ENCODE peak calls at places on chromosome 21, in nine cellular contexts. One of them, this sample, is unnamed.

GRCh38 chr21:34613679-34614442 is 1.1 kb downstream of the RCAN1 start:
- DNase-seq in heart left ventricle: no peak
- DNase-seq in stimulated activated CD4-positive, alpha-beta T cell treated with anti-CD3 and anti-CD28 coated beads, TNF-alpha, amount 100 ng/mL, for 24 hours: no peak
- DNase-seq in coronary artery: no peak
- DNase-seq in fibroblast of lung: peak; percentile 25
- DNase-seq in 8988T: no peak
- DNase-seq in GM12864: no peak
- DNase-seq in neural crest cell: no peak
- DNase-seq in SJCRH30: no peak
- DNase-seq in this sample: peak; percentile 15

GRCh38 chr21:26194811-26195251 is 24.3 kb upstream of the APP start:
- DNase-seq in neural crest cell: no peak
- DNase-seq in heart left ventricle: no peak
- DNase-seq in coronary artery: no peak
- DNase-seq in 8988T: no peak
- DNase-seq in stimulated activated CD4-positive, alpha-beta T cell treated with anti-CD3 and anti-CD28 coated beads, TNF-alpha, amount 100 ng/mL, for 24 hours: no peak
- DNase-seq in SJCRH30: no peak
- DNase-seq in fibroblast of lung: no peak
- DNase-seq in GM12864: no peak
- DNase-seq in this sample: peak; percentile 9

GRCh38 chr21:44497641-44498243 is 42.3 kb downstream of the KRTAP10-1 start:
- DNase-seq in stimulated activated CD4-positive, alpha-beta T cell treated with anti-CD3 and anti-CD28 coated beads, TNF-alpha, amount 100 ng/mL, for 24 hours: no peak
- DNase-seq in SJCRH30: no peak
- DNase-seq in coronary artery: no peak
- DNase-seq in GM12864: no peak
- DNase-seq in fibroblast of lung: no peak
- DNase-seq in heart left ventricle: no peak
- DNase-seq in 8988T: no peak
- DNase-seq in neural crest cell: no peak
- DNase-seq in this sample: peak; percentile 22

GRCh38 chr21:25582888-25583287 is 24.4 kb downstream of the MRPL39 start:
- DNase-seq in neural crest cell: no peak
- DNase-seq in stimulated activated CD4-positive, alpha-beta T cell treated with anti-CD3 and anti-CD28 coated beads, TNF-alpha, amount 100 ng/mL, for 24 hours: no peak
- DNase-seq in fibroblast of lung: no peak
- DNase-seq in coronary artery: no peak
- DNase-seq in 8988T: no peak
- DNase-seq in heart left ventricle: no peak
- DNase-seq in SJCRH30: peak; percentile 26
- DNase-seq in GM12864: no peak
- DNase-seq in this sample: no peak

GRCh38 chr21:46549650-46550049 is 55.2 kb downstream of the S100B start:
- DNase-seq in SJCRH30: no peak
- DNase-seq in neural crest cell: no peak
- DNase-seq in GM12864: no peak
- DNase-seq in coronary artery: no peak
- DNase-seq in fibroblast of lung: no peak
- DNase-seq in 8988T: no peak
- DNase-seq in heart left ventricle: no peak
- DNase-seq in stimulated activated CD4-positive, alpha-beta T cell treated with anti-CD3 and anti-CD28 coated beads, TNF-alpha, amount 100 ng/mL, for 24 hours: no peak
- DNase-seq in this sample: no peak

GRCh38 chr21:34345892-34346291 is 17.9 kb upstream of the KCNE2 start:
- DNase-seq in heart left ventricle: no peak
- DNase-seq in coronary artery: peak; percentile 75
- DNase-seq in 8988T: no peak
- DNase-seq in GM12864: no peak
- DNase-seq in neural crest cell: no peak
- DNase-seq in stimulated activated CD4-positive, alpha-beta T cell treated with anti-CD3 and anti-CD28 coated beads, TNF-alpha, amount 100 ng/mL, for 24 hours: no peak
- DNase-seq in fibroblast of lung: no peak
- DNase-seq in SJCRH30: no peak
- DNase-seq in this sample: no peak

GRCh38 chr21:34795152-34796141 is 126.7 kb downstream of the CLIC6 start:
- DNase-seq in fibroblast of lung: peak; percentile 83
- DNase-seq in GM12864: no peak
- DNase-seq in 8988T: no peak
- DNase-seq in SJCRH30: no peak
- DNase-seq in stimulated activated CD4-positive, alpha-beta T cell treated with anti-CD3 and anti-CD28 coated beads, TNF-alpha, amount 100 ng/mL, for 24 hours: no peak
- DNase-seq in heart left ventricle: no peak
- DNase-seq in neural crest cell: no peak
- DNase-seq in coronary artery: no peak
- DNase-seq in this sample: peak; percentile 82

GRCh38 chr21:45312296-45312695 is 24.6 kb upstream of the POFUT2 start:
- DNase-seq in SJCRH30: no peak
- DNase-seq in fibroblast of lung: no peak
- DNase-seq in stimulated activated CD4-positive, alpha-beta T cell treated with anti-CD3 and anti-CD28 coated beads, TNF-alpha, amount 100 ng/mL, for 24 hours: no peak
- DNase-seq in heart left ventricle: no peak
- DNase-seq in neural crest cell: no peak
- DNase-seq in GM12864: no peak
- DNase-seq in 8988T: no peak
- DNase-seq in coronary artery: no peak
- DNase-seq in this sample: no peak

GRCh38 chr21:42317341-42317741 is 2.1 kb upstream of the TFF3 start:
- DNase-seq in 8988T: no peak
- DNase-seq in heart left ventricle: no peak
- DNase-seq in coronary artery: peak; percentile 33
- DNase-seq in neural crest cell: no peak
- DNase-seq in SJCRH30: no peak
- DNase-seq in stimulated activated CD4-positive, alpha-beta T cell treated with anti-CD3 and anti-CD28 coated beads, TNF-alpha, amount 100 ng/mL, for 24 hours: no peak
- DNase-seq in GM12864: no peak
- DNase-seq in fibroblast of lung: no peak
- DNase-seq in this sample: no peak

GRCh38 chr21:37746849-37747248 is 169.4 kb downstream of the KCNJ6 start:
- DNase-seq in GM12864: no peak
- DNase-seq in stimulated activated CD4-positive, alpha-beta T cell treated with anti-CD3 and anti-CD28 coated beads, TNF-alpha, amount 100 ng/mL, for 24 hours: no peak
- DNase-seq in fibroblast of lung: no peak
- DNase-seq in heart left ventricle: no peak
- DNase-seq in SJCRH30: no peak
- DNase-seq in neural crest cell: no peak
- DNase-seq in 8988T: no peak
- DNase-seq in coronary artery: no peak
- DNase-seq in this sample: no peak

GRCh38 chr21:43188181-43188580 is 19.4 kb downstream of the CRYAA start:
- DNase-seq in 8988T: no peak
- DNase-seq in fibroblast of lung: no peak
- DNase-seq in GM12864: no peak
- DNase-seq in heart left ventricle: peak; percentile 4
- DNase-seq in stimulated activated CD4-positive, alpha-beta T cell treated with anti-CD3 and anti-CD28 coated beads, TNF-alpha, amount 100 ng/mL, for 24 hours: no peak
- DNase-seq in neural crest cell: no peak
- DNase-seq in SJCRH30: no peak
- DNase-seq in coronary artery: no peak
- DNase-seq in this sample: no peak

GRCh38 chr21:41954654-41955499 is 1.1 kb upstream of the C2CD2 start:
- DNase-seq in fibroblast of lung: no peak
- DNase-seq in GM12864: no peak
- DNase-seq in 8988T: no peak
- DNase-seq in coronary artery: no peak
- DNase-seq in SJCRH30: no peak
- DNase-seq in neural crest cell: no peak
- DNase-seq in heart left ventricle: no peak
- DNase-seq in stimulated activated CD4-positive, alpha-beta T cell treated with anti-CD3 and anti-CD28 coated beads, TNF-alpha, amount 100 ng/mL, for 24 hours: no peak
- DNase-seq in this sample: no peak

GRCh38 chr21:16211339-16212303 is 481.8 kb downstream of the USP25 start:
- DNase-seq in fibroblast of lung: peak; percentile 63
- DNase-seq in neural crest cell: no peak
- DNase-seq in SJCRH30: peak; percentile 15
- DNase-seq in stimulated activated CD4-positive, alpha-beta T cell treated with anti-CD3 and anti-CD28 coated beads, TNF-alpha, amount 100 ng/mL, for 24 hours: no peak
- DNase-seq in heart left ventricle: no peak
- DNase-seq in 8988T: no peak
- DNase-seq in coronary artery: no peak
- DNase-seq in GM12864: no peak
- DNase-seq in this sample: peak; percentile 20

GRCh38 chr21:42500736-42501135 is 4.7 kb upstream of the RSPH1 start:
- DNase-seq in fibroblast of lung: no peak
- DNase-seq in SJCRH30: no peak
- DNase-seq in heart left ventricle: no peak
- DNase-seq in 8988T: no peak
- DNase-seq in neural crest cell: no peak
- DNase-seq in stimulated activated CD4-positive, alpha-beta T cell treated with anti-CD3 and anti-CD28 coated beads, TNF-alpha, amount 100 ng/mL, for 24 hours: no peak
- DNase-seq in GM12864: no peak
- DNase-seq in coronary artery: no peak
- DNase-seq in this sample: no peak

GRCh38 chr21:25171438-25171837 is 435.8 kb downstream of the MRPL39 start:
- DNase-seq in coronary artery: no peak
- DNase-seq in GM12864: no peak
- DNase-seq in 8988T: no peak
- DNase-seq in neural crest cell: no peak
- DNase-seq in fibroblast of lung: peak; percentile 81
- DNase-seq in SJCRH30: peak; percentile 50
- DNase-seq in heart left ventricle: no peak
- DNase-seq in stimulated activated CD4-positive, alpha-beta T cell treated with anti-CD3 and anti-CD28 coated beads, TNF-alpha, amount 100 ng/mL, for 24 hours: no peak
- DNase-seq in this sample: peak; percentile 24

GRCh38 chr21:35219291-35219690 is 170.2 kb upstream of the RUNX1 start:
- DNase-seq in stimulated activated CD4-positive, alpha-beta T cell treated with anti-CD3 and anti-CD28 coated beads, TNF-alpha, amount 100 ng/mL, for 24 hours: no peak
- DNase-seq in fibroblast of lung: no peak
- DNase-seq in heart left ventricle: no peak
- DNase-seq in SJCRH30: no peak
- DNase-seq in GM12864: no peak
- DNase-seq in coronary artery: no peak
- DNase-seq in 8988T: no peak
- DNase-seq in neural crest cell: no peak
- DNase-seq in this sample: no peak

GRCh38 chr21:26964379-26964778 is 2.5 kb downstream of the ADAMTS5 start:
- DNase-seq in SJCRH30: peak; percentile 85
- DNase-seq in heart left ventricle: peak; percentile 57
- DNase-seq in GM12864: no peak
- DNase-seq in neural crest cell: no peak
- DNase-seq in coronary artery: peak; percentile 77
- DNase-seq in fibroblast of lung: no peak
- DNase-seq in stimulated activated CD4-positive, alpha-beta T cell treated with anti-CD3 and anti-CD28 coated beads, TNF-alpha, amount 100 ng/mL, for 24 hours: no peak
- DNase-seq in 8988T: peak; percentile 8
- DNase-seq in this sample: no peak

GRCh38 chr21:31564439-31564838 is 95.1 kb upstream of the SOD1 start:
- DNase-seq in 8988T: no peak
- DNase-seq in neural crest cell: no peak
- DNase-seq in heart left ventricle: no peak
- DNase-seq in stimulated activated CD4-positive, alpha-beta T cell treated with anti-CD3 and anti-CD28 coated beads, TNF-alpha, amount 100 ng/mL, for 24 hours: no peak
- DNase-seq in fibroblast of lung: peak; percentile 85
- DNase-seq in GM12864: no peak
- DNase-seq in SJCRH30: no peak
- DNase-seq in coronary artery: no peak
- DNase-seq in this sample: peak; percentile 10

GRCh38 chr21:39633770-39634181 is 21.0 kb downstream of the B3GALT5 start:
- DNase-seq in stimulated activated CD4-positive, alpha-beta T cell treated with anti-CD3 and anti-CD28 coated beads, TNF-alpha, amount 100 ng/mL, for 24 hours: no peak
- DNase-seq in 8988T: peak; percentile 56
- DNase-seq in coronary artery: no peak
- DNase-seq in GM12864: no peak
- DNase-seq in heart left ventricle: no peak
- DNase-seq in neural crest cell: no peak
- DNase-seq in fibroblast of lung: peak; percentile 99
- DNase-seq in SJCRH30: peak; percentile 59
- DNase-seq in this sample: peak; percentile 5

GRCh38 chr21:42315296-42315891 is at the start of gene TFF3:
- DNase-seq in fibroblast of lung: no peak
- DNase-seq in GM12864: no peak
- DNase-seq in stimulated activated CD4-positive, alpha-beta T cell treated with anti-CD3 and anti-CD28 coated beads, TNF-alpha, amount 100 ng/mL, for 24 hours: no peak
- DNase-seq in SJCRH30: peak; percentile 96
- DNase-seq in heart left ventricle: no peak
- DNase-seq in 8988T: no peak
- DNase-seq in coronary artery: peak; percentile 67
- DNase-seq in neural crest cell: no peak
- DNase-seq in this sample: no peak

GRCh38 chr21:46556802-46557201 is 48.1 kb downstream of the S100B start:
- DNase-seq in stimulated activated CD4-positive, alpha-beta T cell treated with anti-CD3 and anti-CD28 coated beads, TNF-alpha, amount 100 ng/mL, for 24 hours: no peak
- DNase-seq in neural crest cell: no peak
- DNase-seq in 8988T: no peak
- DNase-seq in GM12864: no peak
- DNase-seq in coronary artery: no peak
- DNase-seq in heart left ventricle: no peak
- DNase-seq in SJCRH30: no peak
- DNase-seq in fibroblast of lung: no peak
- DNase-seq in this sample: no peak

GRCh38 chr21:27586326-27586725 is 619.4 kb upstream of the ADAMTS5 start:
- DNase-seq in fibroblast of lung: no peak
- DNase-seq in neural crest cell: no peak
- DNase-seq in coronary artery: no peak
- DNase-seq in stimulated activated CD4-positive, alpha-beta T cell treated with anti-CD3 and anti-CD28 coated beads, TNF-alpha, amount 100 ng/mL, for 24 hours: no peak
- DNase-seq in SJCRH30: no peak
- DNase-seq in GM12864: no peak
- DNase-seq in 8988T: no peak
- DNase-seq in heart left ventricle: no peak
- DNase-seq in this sample: no peak

GRCh38 chr21:31557956-31558838 is 101.3 kb upstream of the SOD1 start:
- DNase-seq in heart left ventricle: no peak
- DNase-seq in stimulated activated CD4-positive, alpha-beta T cell treated with anti-CD3 and anti-CD28 coated beads, TNF-alpha, amount 100 ng/mL, for 24 hours: no peak
- DNase-seq in neural crest cell: peak; percentile 55
- DNase-seq in SJCRH30: peak; percentile 57
- DNase-seq in coronary artery: no peak
- DNase-seq in fibroblast of lung: peak; percentile 15
- DNase-seq in 8988T: peak; percentile 74
- DNase-seq in GM12864: no peak
- DNase-seq in this sample: peak; percentile 12

GRCh38 chr21:40143822-40144525 is 276.7 kb downstream of the PCP4 start:
- DNase-seq in 8988T: peak; percentile 17
- DNase-seq in fibroblast of lung: peak; percentile 26
- DNase-seq in coronary artery: no peak
- DNase-seq in heart left ventricle: peak; percentile 45
- DNase-seq in stimulated activated CD4-positive, alpha-beta T cell treated with anti-CD3 and anti-CD28 coated beads, TNF-alpha, amount 100 ng/mL, for 24 hours: peak; percentile 2
- DNase-seq in neural crest cell: peak; percentile 80
- DNase-seq in SJCRH30: peak; percentile 77
- DNase-seq in GM12864: no peak
- DNase-seq in this sample: peak; percentile 55

GRCh38 chr21:34974162-34974981 is 74.7 kb downstream of the RUNX1 start:
- DNase-seq in GM12864: peak; percentile 81
- DNase-seq in neural crest cell: no peak
- DNase-seq in fibroblast of lung: no peak
- DNase-seq in 8988T: no peak
- DNase-seq in heart left ventricle: no peak
- DNase-seq in stimulated activated CD4-positive, alpha-beta T cell treated with anti-CD3 and anti-CD28 coated beads, TNF-alpha, amount 100 ng/mL, for 24 hours: no peak
- DNase-seq in coronary artery: no peak
- DNase-seq in SJCRH30: no peak
- DNase-seq in this sample: no peak

GRCh38 chr21:40681164-40681859 is 165.6 kb downstream of the DSCAM start:
- DNase-seq in SJCRH30: no peak
- DNase-seq in heart left ventricle: no peak
- DNase-seq in neural crest cell: no peak
- DNase-seq in GM12864: no peak
- DNase-seq in stimulated activated CD4-positive, alpha-beta T cell treated with anti-CD3 and anti-CD28 coated beads, TNF-alpha, amount 100 ng/mL, for 24 hours: no peak
- DNase-seq in coronary artery: no peak
- DNase-seq in 8988T: no peak
- DNase-seq in fibroblast of lung: peak; percentile 15
- DNase-seq in this sample: no peak

GRCh38 chr21:26170471-26171309 is at the start of gene APP:
- DNase-seq in 8988T: peak; percentile 82
- DNase-seq in GM12864: no peak
- DNase-seq in neural crest cell: peak; percentile 85
- DNase-seq in stimulated activated CD4-positive, alpha-beta T cell treated with anti-CD3 and anti-CD28 coated beads, TNF-alpha, amount 100 ng/mL, for 24 hours: peak; percentile 75
- DNase-seq in heart left ventricle: peak; percentile 91
- DNase-seq in coronary artery: peak; percentile 84
- DNase-seq in fibroblast of lung: peak; percentile 71
- DNase-seq in SJCRH30: peak; percentile 87
- DNase-seq in this sample: peak; percentile 72

GRCh38 chr21:15104470-15104869 is 39.7 kb upstream of the NRIP1 start:
- DNase-seq in SJCRH30: no peak
- DNase-seq in GM12864: no peak
- DNase-seq in fibroblast of lung: no peak
- DNase-seq in heart left ventricle: no peak
- DNase-seq in coronary artery: no peak
- DNase-seq in neural crest cell: no peak
- DNase-seq in stimulated activated CD4-positive, alpha-beta T cell treated with anti-CD3 and anti-CD28 coated beads, TNF-alpha, amount 100 ng/mL, for 24 hours: no peak
- DNase-seq in 8988T: no peak
- DNase-seq in this sample: no peak

GRCh38 chr21:44304846-44305245 is 5.0 kb downstream of the PFKL start:
- DNase-seq in fibroblast of lung: peak; percentile 32
- DNase-seq in SJCRH30: peak; percentile 67
- DNase-seq in 8988T: peak; percentile 82
- DNase-seq in coronary artery: no peak
- DNase-seq in heart left ventricle: no peak
- DNase-seq in neural crest cell: peak; percentile 58
- DNase-seq in stimulated activated CD4-positive, alpha-beta T cell treated with anti-CD3 and anti-CD28 coated beads, TNF-alpha, amount 100 ng/mL, for 24 hours: no peak
- DNase-seq in GM12864: no peak
- DNase-seq in this sample: peak; percentile 48

GRCh38 chr21:34009193-34009592 is 64.2 kb upstream of the MRPS6 start:
- DNase-seq in GM12864: no peak
- DNase-seq in SJCRH30: no peak
- DNase-seq in 8988T: no peak
- DNase-seq in heart left ventricle: no peak
- DNase-seq in neural crest cell: no peak
- DNase-seq in fibroblast of lung: no peak
- DNase-seq in coronary artery: no peak
- DNase-seq in stimulated activated CD4-positive, alpha-beta T cell treated with anti-CD3 and anti-CD28 coated beads, TNF-alpha, amount 100 ng/mL, for 24 hours: no peak
- DNase-seq in this sample: no peak

GRCh38 chr21:31873275-31873695 is 465 bp downstream of the HUNK start:
- DNase-seq in fibroblast of lung: no peak
- DNase-seq in 8988T: no peak
- DNase-seq in coronary artery: no peak
- DNase-seq in stimulated activated CD4-positive, alpha-beta T cell treated with anti-CD3 and anti-CD28 coated beads, TNF-alpha, amount 100 ng/mL, for 24 hours: no peak
- DNase-seq in heart left ventricle: no peak
- DNase-seq in neural crest cell: peak; percentile 50
- DNase-seq in GM12864: no peak
- DNase-seq in SJCRH30: peak; percentile 61
- DNase-seq in this sample: no peak